ENCODE peak calls at places on chromosomes 7 and 10, in seven cellular contexts. J is GM12878, M is H1, Q is HepG2, V is HCT116, N is K562, E is SK-N-SH. C is an unnamed sample.

GRCh38 chr10:84054743-84055142 is 84.6 kb upstream of the GHITM start:
- DNase-seq in J (no peak), M (no peak), Q (no peak), V (no peak), N (no peak), E (no peak), C (no peak)

GRCh38 chr7:1563939-1564602 is 5.8 kb downstream of the PSMG3 start:
- DNase-seq in J (no peak), M (no peak), Q (no peak), V (no peak), N (no peak), E (peak), C (no peak)

GRCh38 chr10:12510566-12510965 is 161.2 kb downstream of the CAMK1D start:
- DNase-seq in J (no peak), M (no peak), Q (no peak), V (no peak), N (no peak), E (no peak), C (no peak)

GRCh38 chr10:77043364-77043763 is 594.2 kb downstream of the KCNMA1 start:
- DNase-seq in J (no peak), M (no peak), Q (no peak), V (no peak), N (no peak), E (no peak), C (no peak)

GRCh38 chr10:11682267-11682683 is 59.9 kb upstream of the ECHDC3 start:
- DNase-seq in J (no peak), M (no peak), Q (no peak), V (no peak), N (no peak), E (no peak), C (no peak)

GRCh38 chr10:28367865-28368541 is 65.1 kb upstream of the MPP7 start:
- DNase-seq in J (peak), M (no peak), Q (no peak), V (no peak), N (no peak), E (no peak), C (no peak)

GRCh38 chr10:119700321-119700954 is 25.4 kb upstream of the INPP5F start:
- DNase-seq in J (no peak), M (no peak), Q (no peak), V (no peak), N (no peak), E (no peak), C (no peak)

GRCh38 chr7:94348142-94348541 is 46.6 kb upstream of the COL1A2 start:
- DNase-seq in J (no peak), M (no peak), Q (no peak), V (no peak), N (no peak), E (peak), C (no peak)

GRCh38 chr7:21123586-21123985 is 304.3 kb upstream of the SP4 start:
- DNase-seq in J (no peak), M (no peak), Q (no peak), V (no peak), N (no peak), E (no peak), C (no peak)

GRCh38 chr10:70753841-70754621 is 31.1 kb downstream of the TBATA start:
- DNase-seq in J (no peak), M (no peak), Q (no peak), V (no peak), N (no peak), E (no peak), C (peak)

GRCh38 chr7:2930310-2931033 is 86.4 kb upstream of the GNA12 start:
- DNase-seq in J (no peak), M (no peak), Q (no peak), V (no peak), N (no peak), E (peak), C (no peak)

GRCh38 chr10:101021239-101021638 is 9.7 kb downstream of the PDZD7 start:
- DNase-seq in J (no peak), M (no peak), Q (no peak), V (no peak), N (no peak), E (no peak), C (no peak)

GRCh38 chr7:144784943-144785342 is 50.9 kb downstream of the TPK1 start:
- DNase-seq in J (no peak), M (no peak), Q (no peak), V (no peak), N (no peak), E (no peak), C (no peak)

GRCh38 chr10:131311661-131312260 is at the start of gene TCERG1L:
- DNase-seq in J (no peak), M (no peak), Q (no peak), V (no peak), N (no peak), E (peak), C (no peak)

GRCh38 chr7:121433775-121434174 is 37.7 kb upstream of the FAM3C start:
- DNase-seq in J (peak), M (no peak), Q (no peak), V (no peak), N (no peak), E (no peak), C (no peak)

GRCh38 chr10:119860866-119861601 is 11.6 kb downstream of the MCMBP start:
- DNase-seq in J (no peak), M (no peak), Q (no peak), V (no peak), N (no peak), E (no peak), C (no peak)

GRCh38 chr7:137196665-137197064 is 146.9 kb downstream of the PTN start:
- DNase-seq in J (no peak), M (no peak), Q (no peak), V (no peak), N (no peak), E (no peak), C (no peak)

GRCh38 chr7:152969335-152969734 is 209.8 kb downstream of the ACTR3B start:
- DNase-seq in J (no peak), M (peak), Q (no peak), V (no peak), N (no peak), E (no peak), C (no peak)

GRCh38 chr10:70931168-70931805 is 42.9 kb upstream of the PCBD1 start:
- DNase-seq in J (no peak), M (no peak), Q (no peak), V (no peak), N (no peak), E (no peak), C (no peak)

GRCh38 chr10:71076473-71077142 is 135.8 kb upstream of the UNC5B start:
- DNase-seq in J (no peak), M (no peak), Q (no peak), V (no peak), N (no peak), E (peak), C (no peak)

DNA sequence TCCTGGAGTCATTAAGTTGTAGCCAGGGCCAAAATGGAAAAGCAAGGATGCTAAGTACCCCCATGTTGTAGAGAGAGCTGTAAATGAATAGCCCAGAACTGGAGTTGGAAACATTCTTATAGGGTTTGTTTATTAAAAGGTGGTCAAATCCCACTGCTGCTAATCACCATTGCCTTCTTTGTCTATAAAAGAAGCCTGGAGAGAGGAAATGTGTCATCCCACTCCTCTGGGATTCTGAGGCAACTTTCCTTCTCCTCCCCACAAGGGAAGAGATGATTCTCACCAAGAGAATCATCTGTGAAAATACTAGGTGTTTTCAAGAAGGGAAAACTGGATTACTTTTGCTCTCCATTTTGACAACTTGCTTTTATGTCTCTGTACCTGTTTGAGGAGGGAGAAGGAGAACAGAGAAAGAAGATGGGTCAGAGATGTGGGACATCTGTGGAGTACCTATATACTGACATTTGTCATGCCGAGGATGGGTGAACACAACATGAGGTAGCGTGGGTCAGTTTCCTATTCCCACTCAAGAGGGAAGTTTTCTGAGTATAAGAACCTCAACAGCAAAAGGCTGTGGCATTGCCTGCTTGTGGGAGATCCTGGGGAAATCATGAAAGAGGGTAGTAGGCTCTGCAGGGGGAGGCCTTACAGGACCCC is 262.2 kb downstream of the KIF20B start:
- DNase-seq in J (no peak), M (no peak), Q (no peak), V (no peak), N (no peak), E (no peak), C (no peak)
- TF ChIP-seq JUND in J (no peak), M (no peak), Q (no peak), V (no peak), N (no peak), E (no peak), C (no peak)

DNA sequence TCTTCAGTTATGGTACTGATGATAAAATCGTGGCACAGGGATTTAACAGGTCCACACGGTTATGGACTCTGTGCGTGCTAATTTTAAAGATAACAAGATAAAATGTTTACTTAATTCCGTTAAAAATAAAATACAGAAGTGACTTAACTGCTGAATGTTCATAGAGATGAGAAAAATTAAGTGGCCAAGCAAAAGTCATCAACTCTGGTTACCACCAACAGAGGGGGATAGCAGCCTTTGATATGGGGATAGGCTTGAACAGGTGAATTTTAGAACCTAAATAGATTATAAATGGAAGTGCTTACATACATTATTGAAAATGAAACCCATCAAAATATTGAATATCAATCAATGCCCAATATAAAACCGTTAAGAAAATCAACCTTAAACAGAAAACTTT is 245.0 kb downstream of the WDR37 start:
- DNase-seq in J (no peak), M (no peak), Q (no peak), V (peak), N (no peak), E (no peak), C (peak)
- TF ChIP-seq JUND in J (no peak), M (no peak), Q (no peak), V (no peak), N (no peak), E (no peak), C (no peak)

GRCh38 chr7:37047260-37047659 is 323.0 kb upstream of the AOAH start:
- DNase-seq in J (no peak), M (no peak), Q (no peak), V (no peak), N (no peak), E (no peak), C (peak)

GRCh38 chr7:37046680-37047079 is 322.4 kb upstream of the AOAH start:
- DNase-seq in J (no peak), M (no peak), Q (no peak), V (no peak), N (no peak), E (no peak), C (no peak)

GRCh38 chr7:37048674-37049073 is 324.4 kb upstream of the AOAH start:
- DNase-seq in J (no peak), M (no peak), Q (peak), V (no peak), N (no peak), E (no peak), C (no peak)

GRCh38 chr7:37050801-37051200 is 326.5 kb upstream of the AOAH start:
- DNase-seq in J (no peak), M (no peak), Q (no peak), V (no peak), N (no peak), E (no peak), C (no peak)

DNA sequence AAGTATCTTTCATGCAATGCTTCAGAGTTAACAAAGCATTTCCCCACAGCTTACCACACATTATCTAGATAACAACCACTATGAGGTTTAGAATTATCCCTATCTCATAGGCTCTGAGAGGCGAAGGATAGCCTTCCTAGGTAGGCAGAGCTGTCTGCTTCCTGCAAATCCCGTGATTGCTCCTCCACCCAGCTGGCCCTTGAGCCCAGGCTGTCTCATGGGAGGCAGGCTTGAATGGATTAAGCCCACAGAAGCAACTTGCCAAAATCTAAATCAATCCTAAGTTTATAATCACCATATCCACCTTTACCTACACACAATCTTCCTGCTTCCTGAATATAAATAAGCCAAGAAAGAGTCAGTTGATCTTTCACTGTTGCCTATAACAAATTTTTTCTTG is 321.5 kb upstream of the AOAH start:
- DNase-seq in J (no peak), M (no peak), Q (no peak), V (no peak), N (no peak), E (no peak), C (no peak)
- TF ChIP-seq JUND in J (no peak), M (no peak), Q (no peak), V (no peak), N (no peak), E (no peak), C (no peak)

GRCh38 chr10:43878386-43878785 is 229.7 kb upstream of the ZNF32 start:
- DNase-seq in J (no peak), M (no peak), Q (no peak), V (no peak), N (no peak), E (peak), C (no peak)

GRCh38 chr10:43872644-43873043 is 224.0 kb upstream of the ZNF32 start:
- DNase-seq in J (no peak), M (no peak), Q (no peak), V (no peak), N (no peak), E (no peak), C (no peak)

GRCh38 chr10:43877001-43877400 is 228.3 kb upstream of the ZNF32 start:
- DNase-seq in J (no peak), M (no peak), Q (no peak), V (no peak), N (no peak), E (no peak), C (no peak)

GRCh38 chr10:43873717-43874116 is 225.0 kb upstream of the ZNF32 start:
- DNase-seq in J (no peak), M (no peak), Q (no peak), V (no peak), N (no peak), E (no peak), C (no peak)

GRCh38 chr10:43874984-43875383 is 226.3 kb upstream of the ZNF32 start:
- DNase-seq in J (no peak), M (no peak), Q (no peak), V (no peak), N (no peak), E (no peak), C (no peak)
- TF ChIP-seq JUND in J (no peak), M (no peak), Q (no peak), V (no peak), N (no peak), E (no peak), C (no peak)

GRCh38 chr7:26603631-26604030 is 260.8 kb downstream of the SKAP2 start:
- DNase-seq in J (no peak), M (peak), Q (no peak), V (peak), N (no peak), E (no peak), C (peak)
- TF ChIP-seq JUND in J (no peak), M (no peak), Q (no peak), V (peak), N (no peak), E (no peak), C (no peak)

DNA sequence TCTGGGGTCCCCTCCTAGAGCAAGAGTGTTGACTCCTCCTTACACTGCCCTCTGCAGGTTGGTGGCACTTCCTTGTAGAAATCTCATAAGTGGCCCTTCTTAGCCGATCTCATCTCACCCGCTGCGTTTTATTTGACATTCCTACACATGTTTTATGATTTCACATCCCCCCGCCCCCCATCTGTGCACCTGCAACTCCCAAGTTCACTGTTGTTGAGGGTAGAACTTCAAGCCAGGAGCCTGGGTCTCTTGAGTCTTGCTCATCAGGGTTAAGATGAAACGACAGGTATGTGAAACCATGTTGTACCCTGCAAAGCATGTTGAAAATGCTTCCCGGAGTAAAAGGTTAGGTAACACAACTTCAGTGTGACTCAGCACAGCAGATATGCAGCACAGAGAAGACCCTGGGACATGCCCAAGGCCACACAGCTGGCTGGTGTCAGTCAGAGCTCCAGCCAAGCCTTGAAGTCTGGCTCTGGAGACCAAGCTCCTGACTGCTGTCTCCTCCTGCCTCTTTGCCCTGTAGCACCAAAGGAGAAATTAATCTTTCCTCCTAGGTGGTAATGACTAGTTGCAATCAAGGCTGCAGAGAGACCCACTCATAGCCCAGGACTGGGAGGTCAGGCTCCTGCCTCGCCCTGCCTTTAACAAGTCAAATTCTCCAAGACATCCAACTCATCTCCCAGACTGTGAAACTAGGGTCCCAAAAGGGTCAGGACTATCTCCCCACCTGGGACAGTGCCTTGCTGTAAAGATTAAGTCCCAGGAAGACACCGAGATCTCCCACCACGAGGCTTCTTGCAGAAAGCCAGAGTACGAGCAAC is 171.0 kb downstream of the PRKAG2 start:
- DNase-seq in J (no peak), M (no peak), Q (peak), V (peak), N (peak), E (peak), C (no peak)
- TF ChIP-seq JUND in J (no peak), M (no peak), Q (no peak), V (no peak), N (no peak), E (no peak), C (no peak)